ENCODE peak calls at places on chromosomes 3 and 15, in seven cellular contexts. One of them, this sample, is unnamed.

GRCh38 chr3:149653136-149653535 is 4.7 kb downstream of the WWTR1 start:
- DNase-seq in NCI-H2081: no peak
- DNase-seq in activated naive CD8-positive, alpha-beta T cell treated with anti-CD3 and anti-CD28 coated beads, Interleukin-2, amount 50 U/mL, for 24 hours: no peak
- DNase-seq in occipital lobe: no peak
- DNase-seq in fibroblast of gingiva: no peak
- DNase-seq in foreskin fibroblast: no peak
- DNase-seq in progenitor cell of endocrine pancreas: no peak
- DNase-seq in this sample: no peak

GRCh38 chr3:120645083-120645800 is 36.8 kb downstream of the HGD start:
- DNase-seq in NCI-H2081: no peak
- DNase-seq in activated naive CD8-positive, alpha-beta T cell treated with anti-CD3 and anti-CD28 coated beads, Interleukin-2, amount 50 U/mL, for 24 hours: no peak
- DNase-seq in occipital lobe: peak
- DNase-seq in fibroblast of gingiva: no peak
- DNase-seq in foreskin fibroblast: no peak
- DNase-seq in progenitor cell of endocrine pancreas: no peak
- DNase-seq in this sample: no peak

GRCh38 chr3:27073903-27074302 is 295.3 kb downstream of the NEK10 start:
- DNase-seq in NCI-H2081: no peak
- DNase-seq in activated naive CD8-positive, alpha-beta T cell treated with anti-CD3 and anti-CD28 coated beads, Interleukin-2, amount 50 U/mL, for 24 hours: no peak
- DNase-seq in occipital lobe: no peak
- DNase-seq in fibroblast of gingiva: no peak
- DNase-seq in foreskin fibroblast: no peak
- DNase-seq in progenitor cell of endocrine pancreas: no peak
- DNase-seq in this sample: no peak

GRCh38 chr15:42143866-42144625 is 12.4 kb downstream of the PLA2G4F start:
- DNase-seq in NCI-H2081: no peak
- DNase-seq in activated naive CD8-positive, alpha-beta T cell treated with anti-CD3 and anti-CD28 coated beads, Interleukin-2, amount 50 U/mL, for 24 hours: no peak
- DNase-seq in occipital lobe: no peak
- DNase-seq in fibroblast of gingiva: no peak
- DNase-seq in foreskin fibroblast: no peak
- DNase-seq in progenitor cell of endocrine pancreas: no peak
- DNase-seq in this sample: no peak

GRCh38 chr3:154151969-154152368 is 30.8 kb downstream of the ARHGEF26 start:
- DNase-seq in NCI-H2081: no peak
- DNase-seq in activated naive CD8-positive, alpha-beta T cell treated with anti-CD3 and anti-CD28 coated beads, Interleukin-2, amount 50 U/mL, for 24 hours: no peak
- DNase-seq in occipital lobe: no peak
- DNase-seq in fibroblast of gingiva: peak
- DNase-seq in foreskin fibroblast: peak
- DNase-seq in progenitor cell of endocrine pancreas: no peak
- DNase-seq in this sample: peak

GRCh38 chr15:42996871-42997270 is 76.3 kb upstream of the TTBK2 start:
- DNase-seq in NCI-H2081: no peak
- DNase-seq in activated naive CD8-positive, alpha-beta T cell treated with anti-CD3 and anti-CD28 coated beads, Interleukin-2, amount 50 U/mL, for 24 hours: no peak
- DNase-seq in occipital lobe: no peak
- DNase-seq in fibroblast of gingiva: no peak
- DNase-seq in foreskin fibroblast: no peak
- DNase-seq in progenitor cell of endocrine pancreas: no peak
- DNase-seq in this sample: no peak

GRCh38 chr15:101153801-101154656 is 97.8 kb downstream of the CHSY1 start:
- DNase-seq in NCI-H2081: no peak
- DNase-seq in activated naive CD8-positive, alpha-beta T cell treated with anti-CD3 and anti-CD28 coated beads, Interleukin-2, amount 50 U/mL, for 24 hours: no peak
- DNase-seq in occipital lobe: no peak
- DNase-seq in fibroblast of gingiva: no peak
- DNase-seq in foreskin fibroblast: no peak
- DNase-seq in progenitor cell of endocrine pancreas: no peak
- DNase-seq in this sample: no peak

GRCh38 chr3:30693470-30694120 is 87.2 kb downstream of the TGFBR2 start:
- DNase-seq in NCI-H2081: peak
- DNase-seq in activated naive CD8-positive, alpha-beta T cell treated with anti-CD3 and anti-CD28 coated beads, Interleukin-2, amount 50 U/mL, for 24 hours: no peak
- DNase-seq in occipital lobe: peak
- DNase-seq in fibroblast of gingiva: peak
- DNase-seq in foreskin fibroblast: peak
- DNase-seq in progenitor cell of endocrine pancreas: peak
- DNase-seq in this sample: peak

GRCh38 chr15:90004252-90004651 is 3.1 kb downstream of the ZNF710 start:
- DNase-seq in NCI-H2081: no peak
- DNase-seq in activated naive CD8-positive, alpha-beta T cell treated with anti-CD3 and anti-CD28 coated beads, Interleukin-2, amount 50 U/mL, for 24 hours: no peak
- DNase-seq in occipital lobe: no peak
- DNase-seq in fibroblast of gingiva: peak
- DNase-seq in foreskin fibroblast: peak
- DNase-seq in progenitor cell of endocrine pancreas: no peak
- DNase-seq in this sample: peak